ENCODE peak calls at places on chromosomes 5 and 9, in seven cellular contexts. E, K, F, X, G, J and U are unnamed samples.

GRCh38 chr5:147949711-147950573 is 43.6 kb upstream of the C5orf46 start:
- DNase-seq in G (no peak), E (no peak), X (peak; percentile 53), F (peak; percentile 73), K (peak; percentile 46), J (peak; percentile 27), U (peak; percentile 43)

GRCh38 chr5:86968311-86968753 is 299.4 kb upstream of the RASA1 start:
- DNase-seq in X (peak; percentile 88), J (peak; percentile 43), E (no peak), G (no peak), K (peak; percentile 27), F (peak; percentile 55), U (peak; percentile 10)

GRCh38 chr5:42951169-42951846 is 88.8 kb downstream of the ANXA2R start:
- DNase-seq in G (no peak), E (peak; percentile 76), F (peak; percentile 38), X (peak; percentile 56), K (no peak), J (peak; percentile 34), U (no peak)

GRCh38 chr5:60507687-60508086 is 192.3 kb downstream of the DEPDC1B start:
- DNase-seq in E (no peak), K (no peak), J (no peak), X (no peak), G (no peak), F (no peak), U (no peak)

GRCh38 chr5:174229640-174230350 is 184.3 kb downstream of the NSG2 start:
- DNase-seq in X (peak; percentile 31), K (no peak), F (no peak), E (no peak), J (no peak), G (no peak), U (no peak)

GRCh38 chr9:38641985-38642864 is 21.8 kb upstream of the ANKRD18A start:
- DNase-seq in F (no peak), X (peak; percentile 73), J (no peak), K (peak; percentile 35), E (peak; percentile 18), G (no peak), U (peak; percentile 9)

GRCh38 chr5:42993516-42994284 is 46.4 kb downstream of the ANXA2R start:
- DNase-seq in G (no peak), F (no peak), E (peak; percentile 68), K (no peak), J (peak; percentile 5), X (peak; percentile 92), U (peak; percentile 75)

GRCh38 chr9:115986508-115986907 is 167.1 kb upstream of the PAPPA start:
- DNase-seq in E (no peak), K (no peak), G (no peak), X (no peak), F (no peak), J (no peak), U (no peak)

GRCh38 chr5:137199966-137200365 is 299.2 kb downstream of the SPOCK1 start:
- DNase-seq in G (no peak), X (peak; percentile 17), K (no peak), J (peak; percentile 78), F (peak; percentile 24), E (no peak), U (no peak)

GRCh38 chr5:36741138-36741537 is 134.7 kb downstream of the SLC1A3 start:
- DNase-seq in K (no peak), J (no peak), E (no peak), F (peak; percentile 5), G (no peak), X (peak; percentile 74), U (no peak)

GRCh38 chr5:101244621-101245020 is 341.5 kb upstream of the ST8SIA4 start:
- DNase-seq in F (no peak), J (no peak), E (no peak), X (no peak), K (no peak), G (no peak), U (no peak)

GRCh38 chr9:18745710-18746109 is 271.8 kb downstream of the ADAMTSL1 start:
- DNase-seq in G (no peak), K (no peak), X (no peak), E (no peak), F (no peak), J (no peak), U (no peak)

GRCh38 chr5:125696762-125697161 is 726.4 kb upstream of the GRAMD2B start:
- DNase-seq in G (no peak), E (no peak), F (no peak), J (peak; percentile 76), K (no peak), X (peak; percentile 82), U (no peak)

GRCh38 chr9:93321220-93321610 is 130.3 kb upstream of the FAM120A start:
- DNase-seq in E (no peak), X (no peak), F (no peak), G (no peak), J (no peak), K (no peak), U (no peak)

GRCh38 chr9:75851917-75852316 is 38.6 kb upstream of the PCSK5 start:
- DNase-seq in J (no peak), E (no peak), X (no peak), G (no peak), F (no peak), K (no peak), U (no peak)

GRCh38 chr5:98069876-98070512 is 703.5 kb upstream of the RGMB start:
- DNase-seq in F (no peak), X (peak; percentile 30), E (no peak), G (no peak), J (peak; percentile 15), K (no peak), U (no peak)

GRCh38 chr5:116944171-116944570 is 369.5 kb upstream of the SEMA6A start:
- DNase-seq in X (peak; percentile 52), K (no peak), G (peak; percentile 48), F (no peak), J (no peak), E (no peak), U (no peak)

GRCh38 chr5:16669776-16670175 is 53.0 kb upstream of the RETREG1 start:
- DNase-seq in F (no peak), E (no peak), X (peak; percentile 89), G (no peak), K (no peak), J (no peak), U (no peak)

GRCh38 chr5:96517294-96517693 is 84.2 kb upstream of the PCSK1 start:
- DNase-seq in K (peak; percentile 25), G (no peak), E (no peak), J (peak; percentile 15), F (no peak), X (peak; percentile 35), U (no peak)